ENCODE peak calls at places on chromosomes 13 and 19, in nine cellular contexts. D, O, F, H, G, V, N, A and I are unnamed samples.

GRCh38 chr19:2728783-2729387 is 7.7 kb upstream of the DIRAS1 start:
- DNase-seq in D (no peak), O (no peak), F (no peak), H (no peak), G (no peak), V (no peak), N (no peak), A (peak; percentile 49), I (no peak)

GRCh38 chr19:38224014-38224862 is at the start of gene DPF1:
- DNase-seq in D (peak; percentile 90), O (peak; percentile 69), F (peak; percentile 72), H (no peak), G (peak; percentile 85), V (peak; percentile 90), N (peak; percentile 63), A (peak; percentile 95), I (peak; percentile 89)

GRCh38 chr13:33678906-33679657 is 138.9 kb upstream of the RFC3 start:
- DNase-seq in D (no peak), O (no peak), F (no peak), H (peak; percentile 71), G (peak; percentile 81), V (no peak), N (peak; percentile 53), A (peak; percentile 19), I (peak; percentile 19)

GRCh38 chr19:12865746-12866415 is 15.4 kb downstream of the DNASE2 start:
- DNase-seq in D (peak; percentile 70), O (no peak), F (no peak), H (no peak), G (no peak), V (no peak), N (no peak), A (no peak), I (no peak)

GRCh38 chr19:18833849-18834643 is 2.3 kb downstream of the UPF1 start:
- DNase-seq in D (no peak), O (peak; percentile 13), F (no peak), H (no peak), G (no peak), V (no peak), N (no peak), A (no peak), I (no peak)

GRCh38 chr13:111399776-111400505 is 79.5 kb downstream of the TEX29 start:
- DNase-seq in D (peak; percentile 20), O (no peak), F (no peak), H (no peak), G (peak; percentile 53), V (no peak), N (no peak), A (no peak), I (no peak)

GRCh38 chr19:49565261-49565660 is 15.1 kb downstream of the NOSIP start:
- DNase-seq in D (no peak), O (no peak), F (no peak), H (no peak), G (no peak), V (no peak), N (no peak), A (no peak), I (no peak)

GRCh38 chr13:77760893-77761292 is 63.4 kb downstream of the SLAIN1 start:
- DNase-seq in D (no peak), O (no peak), F (no peak), H (no peak), G (no peak), V (no peak), N (no peak), A (no peak), I (no peak)

GRCh38 chr13:76903544-76904162 is 17.4 kb upstream of the KCTD12 start:
- DNase-seq in D (peak; percentile 70), O (peak; percentile 26), F (no peak), H (peak; percentile 68), G (peak; percentile 50), V (peak; percentile 78), N (peak; percentile 59), A (peak; percentile 69), I (peak; percentile 87)

GRCh38 chr19:45202637-45203036 is 24.1 kb downstream of the BLOC1S3 start:
- DNase-seq in D (no peak), O (no peak), F (no peak), H (peak; percentile 34), G (no peak), V (no peak), N (no peak), A (no peak), I (no peak)

GRCh38 chr19:40662925-40663711 is 27.3 kb downstream of the NUMBL start:
- DNase-seq in D (peak; percentile 88), O (peak; percentile 78), F (peak; percentile 73), H (peak; percentile 91), G (peak; percentile 87), V (peak; percentile 90), N (peak; percentile 72), A (peak; percentile 94), I (peak; percentile 93)

GRCh38 chr19:10339380-10339960 is at the start of gene ICAM3:
- DNase-seq in D (peak; percentile 64), O (no peak), F (no peak), H (no peak), G (no peak), V (no peak), N (no peak), A (no peak), I (peak; percentile 67)

GRCh38 chr19:53985863-53986262 is 5.6 kb upstream of the CACNG6 start:
- DNase-seq in D (no peak), O (no peak), F (no peak), H (no peak), G (no peak), V (no peak), N (no peak), A (no peak), I (no peak)

GRCh38 chr19:18428837-18429674 is 8.9 kb downstream of the ISYNA1 start:
- DNase-seq in D (peak; percentile 93), O (peak; percentile 88), F (no peak), H (peak; percentile 67), G (peak; percentile 90), V (peak; percentile 98), N (peak; percentile 40), A (peak; percentile 94), I (peak; percentile 93)

GRCh38 chr13:101698400-101698799 is 245.9 kb downstream of the ITGBL1 start:
- DNase-seq in D (no peak), O (no peak), F (no peak), H (no peak), G (no peak), V (no peak), N (no peak), A (no peak), I (no peak)

GRCh38 chr13:30837227-30838159 is 68.6 kb upstream of the MEDAG start:
- DNase-seq in D (no peak), O (no peak), F (no peak), H (no peak), G (no peak), V (no peak), N (no peak), A (no peak), I (no peak)

GRCh38 chr19:29835447-29835846 is 23.7 kb downstream of the CCNE1 start:
- DNase-seq in D (no peak), O (no peak), F (no peak), H (no peak), G (no peak), V (no peak), N (no peak), A (no peak), I (no peak)

GRCh38 chr19:16257509-16258002 is 59.8 kb downstream of the AP1M1 start:
- DNase-seq in D (no peak), O (no peak), F (no peak), H (no peak), G (no peak), V (no peak), N (no peak), A (no peak), I (no peak)

GRCh38 chr19:53612762-53613526 is 18.9 kb upstream of the DPRX start:
- DNase-seq in D (peak; percentile 89), O (no peak), F (no peak), H (no peak), G (no peak), V (no peak), N (no peak), A (no peak), I (no peak)